ENCODE peak calls at places on chromosomes 11 and 22, in seven cellular contexts. One of them, this sample, is unnamed.

GRCh38 chr11:73298233-73298632 is 9.8 kb upstream of the ARHGEF17 start:
- DNase-seq in heart left ventricle: no peak
- DNase-seq in heart right ventricle: no peak
- DNase-seq in neural progenitor cell: peak; percentile 56
- DNase-seq in WERI-Rb-1: peak; percentile 84
- DNase-seq in astrocyte of the spinal cord: no peak
- DNase-seq in fibroblast of pulmonary artery: no peak
- DNase-seq in this sample: no peak

GRCh38 chr11:125451400-125452124 is 44.5 kb downstream of the FEZ1 start:
- DNase-seq in neural progenitor cell: peak; percentile 90
- DNase-seq in astrocyte of the spinal cord: no peak
- DNase-seq in WERI-Rb-1: peak; percentile 78
- DNase-seq in fibroblast of pulmonary artery: peak; percentile 59
- DNase-seq in heart right ventricle: peak; percentile 59
- DNase-seq in heart left ventricle: peak; percentile 70
- DNase-seq in this sample: no peak

GRCh38 chr11:82823635-82824614 is 76.3 kb downstream of the PRCP start:
- DNase-seq in astrocyte of the spinal cord: no peak
- DNase-seq in heart left ventricle: no peak
- DNase-seq in WERI-Rb-1: no peak
- DNase-seq in fibroblast of pulmonary artery: no peak
- DNase-seq in heart right ventricle: no peak
- DNase-seq in neural progenitor cell: no peak
- DNase-seq in this sample: no peak

GRCh38 chr11:111291764-111292163 is 6.6 kb upstream of the POU2AF3 start:
- DNase-seq in heart right ventricle: no peak
- DNase-seq in heart left ventricle: no peak
- DNase-seq in fibroblast of pulmonary artery: no peak
- DNase-seq in neural progenitor cell: no peak
- DNase-seq in WERI-Rb-1: no peak
- DNase-seq in astrocyte of the spinal cord: no peak
- DNase-seq in this sample: no peak

GRCh38 chr11:67584205-67584880 is 731 bp downstream of the GSTP1 start:
- DNase-seq in astrocyte of the spinal cord: peak; percentile 48
- DNase-seq in fibroblast of pulmonary artery: peak; percentile 60
- DNase-seq in heart right ventricle: peak; percentile 78
- DNase-seq in heart left ventricle: peak; percentile 77
- DNase-seq in neural progenitor cell: peak; percentile 73
- DNase-seq in WERI-Rb-1: peak; percentile 44
- DNase-seq in this sample: peak; percentile 66

GRCh38 chr11:109697140-109697843 is 275.3 kb downstream of the C11orf87 start:
- DNase-seq in heart left ventricle: no peak
- DNase-seq in neural progenitor cell: peak; percentile 77
- DNase-seq in astrocyte of the spinal cord: peak; percentile 57
- DNase-seq in WERI-Rb-1: peak; percentile 36
- DNase-seq in fibroblast of pulmonary artery: peak; percentile 73
- DNase-seq in heart right ventricle: no peak
- DNase-seq in this sample: peak; percentile 58

GRCh38 chr22:30822216-30823014 is 127.7 kb downstream of the OSBP2 start:
- DNase-seq in WERI-Rb-1: no peak
- DNase-seq in astrocyte of the spinal cord: no peak
- DNase-seq in neural progenitor cell: peak; percentile 51
- DNase-seq in fibroblast of pulmonary artery: no peak
- DNase-seq in heart left ventricle: no peak
- DNase-seq in heart right ventricle: no peak
- DNase-seq in this sample: no peak

GRCh38 chr11:15867886-15868285 is 488.5 kb downstream of the SOX6 start:
- DNase-seq in heart left ventricle: no peak
- DNase-seq in fibroblast of pulmonary artery: no peak
- DNase-seq in heart right ventricle: no peak
- DNase-seq in astrocyte of the spinal cord: no peak
- DNase-seq in neural progenitor cell: no peak
- DNase-seq in WERI-Rb-1: no peak
- DNase-seq in this sample: no peak

GRCh38 chr11:123642435-123642834 is 12.0 kb downstream of the SCN3B start:
- DNase-seq in astrocyte of the spinal cord: no peak
- DNase-seq in neural progenitor cell: no peak
- DNase-seq in heart left ventricle: no peak
- DNase-seq in WERI-Rb-1: no peak
- DNase-seq in fibroblast of pulmonary artery: no peak
- DNase-seq in heart right ventricle: no peak
- DNase-seq in this sample: no peak
- TF ChIP-seq CTCF in astrocyte of the spinal cord: no peak
- TF ChIP-seq CTCF in neural progenitor cell: no peak
- TF ChIP-seq CTCF in heart left ventricle: no peak
- TF ChIP-seq CTCF in WERI-Rb-1: no peak
- TF ChIP-seq CTCF in fibroblast of pulmonary artery: no peak
- TF ChIP-seq CTCF in heart right ventricle: no peak
- TF ChIP-seq CTCF in this sample: no peak

GRCh38 chr22:35746946-35747703 is 29.5 kb downstream of the APOL5 start:
- DNase-seq in neural progenitor cell: no peak
- DNase-seq in heart left ventricle: no peak
- DNase-seq in astrocyte of the spinal cord: no peak
- DNase-seq in heart right ventricle: no peak
- DNase-seq in fibroblast of pulmonary artery: peak; percentile 33
- DNase-seq in WERI-Rb-1: no peak
- DNase-seq in this sample: no peak
- H3K4me3 ChIP-seq in neural progenitor cell: no peak overlapping the region
- H3K4me3 ChIP-seq in heart left ventricle: no peak overlapping the region
- H3K4me3 ChIP-seq in astrocyte of the spinal cord: no peak overlapping the region
- H3K4me3 ChIP-seq in heart right ventricle: no peak overlapping the region
- H3K4me3 ChIP-seq in fibroblast of pulmonary artery: no peak overlapping the region
- H3K4me3 ChIP-seq in WERI-Rb-1: no peak overlapping the region
- H3K4me3 ChIP-seq in this sample: no peak overlapping the region

GRCh38 chr11:59144579-59145345 is 2.1 kb downstream of the FAM111A start:
- DNase-seq in neural progenitor cell: peak; percentile 86
- DNase-seq in fibroblast of pulmonary artery: peak; percentile 83
- DNase-seq in WERI-Rb-1: no peak
- DNase-seq in astrocyte of the spinal cord: peak; percentile 82
- DNase-seq in heart right ventricle: peak; percentile 70
- DNase-seq in heart left ventricle: peak; percentile 76
- DNase-seq in this sample: peak; percentile 78

GRCh38 chr11:59141673-59142460 is 789 bp upstream of the FAM111A start:
- DNase-seq in fibroblast of pulmonary artery: peak; percentile 13
- DNase-seq in astrocyte of the spinal cord: peak; percentile 43
- DNase-seq in WERI-Rb-1: no peak
- DNase-seq in heart right ventricle: no peak
- DNase-seq in heart left ventricle: no peak
- DNase-seq in neural progenitor cell: no peak
- DNase-seq in this sample: peak; percentile 71

GRCh38 chr11:59144096-59144495 is 1.4 kb downstream of the FAM111A start:
- DNase-seq in heart left ventricle: no peak
- DNase-seq in fibroblast of pulmonary artery: no peak
- DNase-seq in neural progenitor cell: no peak
- DNase-seq in WERI-Rb-1: no peak
- DNase-seq in astrocyte of the spinal cord: peak; percentile 38
- DNase-seq in heart right ventricle: no peak
- DNase-seq in this sample: no peak

GRCh38 chr11:59141191-59141590 is 1.5 kb upstream of the FAM111A start:
- DNase-seq in heart right ventricle: no peak
- DNase-seq in neural progenitor cell: no peak
- DNase-seq in fibroblast of pulmonary artery: no peak
- DNase-seq in heart left ventricle: no peak
- DNase-seq in astrocyte of the spinal cord: no peak
- DNase-seq in WERI-Rb-1: no peak
- DNase-seq in this sample: no peak

GRCh38 chr11:59142530-59143507 is at the start of gene FAM111A:
- DNase-seq in WERI-Rb-1: peak; percentile 9
- DNase-seq in astrocyte of the spinal cord: peak; percentile 88
- DNase-seq in heart left ventricle: peak; percentile 88
- DNase-seq in heart right ventricle: peak; percentile 86
- DNase-seq in neural progenitor cell: peak; percentile 84
- DNase-seq in fibroblast of pulmonary artery: peak; percentile 85
- DNase-seq in this sample: peak; percentile 85
- TF ChIP-seq CTCF in WERI-Rb-1: no peak
- TF ChIP-seq CTCF in astrocyte of the spinal cord: peak; percentile 48
- TF ChIP-seq CTCF in heart left ventricle: no peak
- TF ChIP-seq CTCF in heart right ventricle: peak; percentile 16
- TF ChIP-seq CTCF in neural progenitor cell: peak; percentile 53
- TF ChIP-seq CTCF in fibroblast of pulmonary artery: peak; percentile 33
- TF ChIP-seq CTCF in this sample: peak; percentile 31

DNA sequence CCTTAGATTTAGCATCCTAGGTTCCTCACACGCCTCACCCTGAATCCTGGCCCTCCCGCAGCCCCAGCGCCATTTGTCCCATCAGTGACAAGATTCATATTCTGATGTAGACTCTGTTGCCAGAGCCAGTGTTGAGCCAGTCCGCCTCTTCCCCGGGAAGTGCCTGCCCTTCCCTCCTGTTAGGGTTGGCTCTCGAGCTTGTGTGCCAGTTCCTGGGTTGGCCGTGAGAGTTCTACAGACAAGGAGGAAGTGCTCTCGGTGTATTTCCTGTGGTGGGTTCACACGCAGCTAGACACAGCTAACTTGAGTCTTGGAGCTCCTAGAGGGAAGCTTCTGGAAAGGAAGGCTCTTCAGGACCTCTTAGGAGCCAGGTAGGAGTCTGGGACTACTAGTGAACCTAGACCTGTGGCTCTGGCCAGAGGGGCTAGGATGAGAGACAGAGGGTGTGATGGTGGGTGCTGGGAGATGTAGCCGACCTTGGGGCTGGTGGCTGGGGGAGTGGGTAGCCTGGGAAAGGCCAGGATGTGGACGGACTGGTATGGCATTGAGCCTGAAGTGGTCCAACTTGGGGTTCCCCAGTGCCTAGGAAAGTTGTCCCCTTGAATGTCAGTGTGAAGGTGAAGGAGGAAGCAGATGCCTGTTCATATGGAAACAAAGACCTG is at the start of gene IL18BP:
- DNase-seq in WERI-Rb-1: no peak
- DNase-seq in heart right ventricle: no peak
- DNase-seq in fibroblast of pulmonary artery: no peak
- DNase-seq in heart left ventricle: peak; percentile 51
- DNase-seq in astrocyte of the spinal cord: no peak
- DNase-seq in neural progenitor cell: no peak
- DNase-seq in this sample: no peak
- H3K4me3 ChIP-seq in WERI-Rb-1: no peak within 1 kb of the TSS
- H3K4me3 ChIP-seq in heart right ventricle: no peak within 1 kb of the TSS
- H3K4me3 ChIP-seq in fibroblast of pulmonary artery: no peak within 1 kb of the TSS
- H3K4me3 ChIP-seq in heart left ventricle: peak within 1 kb of the TSS; percentile 36
- H3K4me3 ChIP-seq in astrocyte of the spinal cord: no peak within 1 kb of the TSS
- H3K4me3 ChIP-seq in neural progenitor cell: no peak within 1 kb of the TSS
- H3K4me3 ChIP-seq in this sample: peak within 1 kb of the TSS; percentile 42

DNA sequence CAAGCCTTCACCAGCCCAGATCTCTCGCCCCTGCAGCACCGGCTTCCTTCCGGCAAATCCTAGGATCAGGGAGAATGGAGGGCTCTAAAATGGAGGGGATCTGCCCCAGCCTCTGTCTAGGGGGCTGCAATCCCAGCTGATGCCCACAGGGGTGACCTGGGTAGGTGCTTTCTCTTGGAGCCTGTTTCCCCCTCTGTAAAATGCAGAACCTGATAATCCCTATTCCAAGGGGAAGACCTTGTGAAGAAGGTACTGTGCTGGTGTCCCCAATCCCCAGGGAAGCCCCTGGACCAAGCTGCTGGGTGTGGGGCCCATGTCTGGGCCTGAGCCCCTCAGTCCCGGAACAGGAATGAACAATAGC is 2.8 kb downstream of the EMID1 start:
- DNase-seq in fibroblast of pulmonary artery: no peak
- DNase-seq in neural progenitor cell: no peak
- DNase-seq in heart left ventricle: no peak
- DNase-seq in WERI-Rb-1: no peak
- DNase-seq in heart right ventricle: no peak
- DNase-seq in astrocyte of the spinal cord: no peak
- DNase-seq in this sample: no peak
- TF ChIP-seq CTCF in fibroblast of pulmonary artery: no peak
- TF ChIP-seq CTCF in neural progenitor cell: peak; percentile 13
- TF ChIP-seq CTCF in heart left ventricle: no peak
- TF ChIP-seq CTCF in WERI-Rb-1: no peak
- TF ChIP-seq CTCF in heart right ventricle: no peak
- TF ChIP-seq CTCF in astrocyte of the spinal cord: peak; percentile 20
- TF ChIP-seq CTCF in this sample: no peak

This sample was measured in AG10803.